ENCODE peak calls at places on chromosomes 7 and 10, in four cellular contexts. R is iris pigment epithelial cell, G is transverse colon, L is anterior cingulate cortex. O is an unnamed sample.

GRCh38 chr7:33868151-33868550 is 37.2 kb upstream of the BMPER start:
- DNase-seq in L (no peak), G (no peak), R (peak), O (peak)

GRCh38 chr10:69958232-69958902 is 94.3 kb upstream of the MACROH2A2 start:
- DNase-seq in R (peak), G (no peak), L (no peak), O (no peak)

GRCh38 chr10:5043716-5044115 is 40.1 kb upstream of the AKR1C2 start:
- DNase-seq in R (peak), G (peak), L (no peak), O (no peak)

GRCh38 chr7:116698396-116698795 is 26.4 kb downstream of the MET start:
- DNase-seq in G (no peak), R (no peak), L (no peak), O (no peak)

GRCh38 chr10:92961638-92962037 is 99.0 kb upstream of the CYP26C1 start:
- DNase-seq in R (no peak), L (no peak), G (no peak), O (no peak)

GRCh38 chr10:107686095-107686494 is 521.6 kb upstream of the SORCS1 start:
- DNase-seq in R (no peak), L (peak), G (peak), O (no peak)

GRCh38 chr7:157907091-157907490 is 570.3 kb downstream of the DNAJB6 start:
- DNase-seq in R (no peak), G (no peak), L (no peak), O (no peak)

GRCh38 chr7:79137942-79138341 is 315.5 kb downstream of the MAGI2 start:
- DNase-seq in R (peak), L (no peak), G (no peak), O (peak)

GRCh38 chr10:13160934-13161266 is 458 bp upstream of the MCM10 start:
- DNase-seq in R (no peak), L (no peak), G (no peak), O (no peak)

GRCh38 chr7:66905243-66905642 is 15.8 kb upstream of the TMEM248 start:
- DNase-seq in G (no peak), R (no peak), L (no peak), O (no peak)

GRCh38 chr7:5429857-5430611 is 6.4 kb upstream of the TNRC18 start:
- DNase-seq in L (no peak), R (peak), G (peak), O (peak)

GRCh38 chr7:117645456-117646181 is 165.8 kb downstream of the CFTR start:
- DNase-seq in L (no peak), G (no peak), R (peak), O (peak)

GRCh38 chr10:1050555-1050954 is 1.6 kb upstream of the IDI1 start:
- DNase-seq in G (peak), L (no peak), R (no peak), O (no peak)

GRCh38 chr7:95155965-95156364 is 168.4 kb downstream of the PON1 start:
- DNase-seq in G (no peak), R (no peak), L (no peak), O (no peak)

GRCh38 chr7:5429253-5429856 is 5.7 kb upstream of the TNRC18 start:
- DNase-seq in R (peak), G (peak), L (no peak), O (peak)

GRCh38 chr10:124477614-124478363 is 16.2 kb downstream of the LHPP start:
- DNase-seq in L (no peak), R (no peak), G (no peak), O (no peak)

GRCh38 chr10:38076687-38077086 is 17.4 kb upstream of the ZNF37A start:
- DNase-seq in G (no peak), L (no peak), R (no peak), O (no peak)

GRCh38 chr7:149427096-149427680 is 33.7 kb downstream of the ZNF777 start:
- DNase-seq in R (no peak), L (no peak), G (no peak), O (no peak)

GRCh38 chr7:66047426-66047825 is 28.2 kb upstream of the ASL start:
- DNase-seq in R (peak), L (no peak), G (no peak), O (peak)

GRCh38 chr10:60526024-60526585 is 136.4 kb upstream of the ANK3 start:
- DNase-seq in G (no peak), R (peak), L (no peak), O (peak)